ENCODE peak calls at places on chromosomes 7 and 10, in nine cellular contexts. One of them, this sample, is unnamed.

GRCh38 chr7:31896929-31897328 is 173.3 kb downstream of the PDE1C start:
- DNase-seq in GM04503: no peak
- DNase-seq in COR-L47: no peak
- DNase-seq in WTC11: no peak
- DNase-seq in cardiac muscle cell: no peak
- DNase-seq in LNCaP clone FGC: no peak
- DNase-seq in AG20443: no peak
- DNase-seq in NCI-H69: no peak
- DNase-seq in C1 segment of cervical spinal cord: no peak
- DNase-seq in this sample: no peak

GRCh38 chr10:43204943-43205671 is 61.8 kb downstream of the RASGEF1A start:
- DNase-seq in GM04503: no peak
- DNase-seq in COR-L47: peak
- DNase-seq in WTC11: peak
- DNase-seq in cardiac muscle cell: peak
- DNase-seq in LNCaP clone FGC: peak
- DNase-seq in AG20443: peak
- DNase-seq in NCI-H69: peak
- DNase-seq in C1 segment of cervical spinal cord: peak
- DNase-seq in this sample: peak

GRCh38 chr10:124625831-124626238 is 118.3 kb downstream of the FAM53B start:
- DNase-seq in GM04503: no peak
- DNase-seq in COR-L47: no peak
- DNase-seq in WTC11: no peak
- DNase-seq in cardiac muscle cell: no peak
- DNase-seq in LNCaP clone FGC: no peak
- DNase-seq in AG20443: no peak
- DNase-seq in NCI-H69: no peak
- DNase-seq in C1 segment of cervical spinal cord: no peak
- DNase-seq in this sample: no peak

GRCh38 chr10:62980697-62981495 is 152.2 kb upstream of the NRBF2 start:
- DNase-seq in GM04503: no peak
- DNase-seq in COR-L47: peak
- DNase-seq in WTC11: no peak
- DNase-seq in cardiac muscle cell: no peak
- DNase-seq in LNCaP clone FGC: no peak
- DNase-seq in AG20443: no peak
- DNase-seq in NCI-H69: peak
- DNase-seq in C1 segment of cervical spinal cord: no peak
- DNase-seq in this sample: no peak

GRCh38 chr10:120402358-120402757 is 54.7 kb upstream of the PLPP4 start:
- DNase-seq in GM04503: no peak
- DNase-seq in COR-L47: no peak
- DNase-seq in WTC11: no peak
- DNase-seq in cardiac muscle cell: no peak
- DNase-seq in LNCaP clone FGC: no peak
- DNase-seq in AG20443: no peak
- DNase-seq in NCI-H69: no peak
- DNase-seq in C1 segment of cervical spinal cord: no peak
- DNase-seq in this sample: no peak

GRCh38 chr7:128829391-128830166 is 627 bp upstream of the FLNC start:
- DNase-seq in GM04503: no peak
- DNase-seq in COR-L47: no peak
- DNase-seq in WTC11: no peak
- DNase-seq in cardiac muscle cell: peak
- DNase-seq in LNCaP clone FGC: peak
- DNase-seq in AG20443: peak
- DNase-seq in NCI-H69: peak
- DNase-seq in C1 segment of cervical spinal cord: peak
- DNase-seq in this sample: peak

GRCh38 chr7:18357691-18358090 is 137.9 kb upstream of the HDAC9 start:
- DNase-seq in GM04503: no peak
- DNase-seq in COR-L47: no peak
- DNase-seq in WTC11: no peak
- DNase-seq in cardiac muscle cell: peak
- DNase-seq in LNCaP clone FGC: no peak
- DNase-seq in AG20443: peak
- DNase-seq in NCI-H69: peak
- DNase-seq in C1 segment of cervical spinal cord: no peak
- DNase-seq in this sample: no peak

GRCh38 chr7:130875265-130875741 is 141.3 kb upstream of the KLF14 start:
- DNase-seq in GM04503: no peak
- DNase-seq in COR-L47: peak
- DNase-seq in WTC11: peak
- DNase-seq in cardiac muscle cell: peak
- DNase-seq in LNCaP clone FGC: no peak
- DNase-seq in AG20443: peak
- DNase-seq in NCI-H69: peak
- DNase-seq in C1 segment of cervical spinal cord: no peak
- DNase-seq in this sample: no peak

GRCh38 chr10:11898372-11899066 is 75.4 kb downstream of the PROSER2 start:
- DNase-seq in GM04503: no peak
- DNase-seq in COR-L47: no peak
- DNase-seq in WTC11: no peak
- DNase-seq in cardiac muscle cell: peak
- DNase-seq in LNCaP clone FGC: no peak
- DNase-seq in AG20443: no peak
- DNase-seq in NCI-H69: peak
- DNase-seq in C1 segment of cervical spinal cord: no peak
- DNase-seq in this sample: no peak

GRCh38 chr10:124825702-124826101 is 24.1 kb downstream of the ABRAXAS2 start:
- DNase-seq in GM04503: no peak
- DNase-seq in COR-L47: no peak
- DNase-seq in WTC11: no peak
- DNase-seq in cardiac muscle cell: no peak
- DNase-seq in LNCaP clone FGC: no peak
- DNase-seq in AG20443: no peak
- DNase-seq in NCI-H69: no peak
- DNase-seq in C1 segment of cervical spinal cord: no peak
- DNase-seq in this sample: no peak

GRCh38 chr10:43197834-43198681 is 59.8 kb downstream of the CSGALNACT2 start:
- DNase-seq in GM04503: no peak
- DNase-seq in COR-L47: no peak
- DNase-seq in WTC11: peak
- DNase-seq in cardiac muscle cell: peak
- DNase-seq in LNCaP clone FGC: no peak
- DNase-seq in AG20443: peak
- DNase-seq in NCI-H69: no peak
- DNase-seq in C1 segment of cervical spinal cord: no peak
- DNase-seq in this sample: no peak

GRCh38 chr10:124743188-124744046 is 761 bp downstream of the FAM53B start:
- DNase-seq in GM04503: no peak
- DNase-seq in COR-L47: no peak
- DNase-seq in WTC11: peak
- DNase-seq in cardiac muscle cell: peak
- DNase-seq in LNCaP clone FGC: no peak
- DNase-seq in AG20443: peak
- DNase-seq in NCI-H69: peak
- DNase-seq in C1 segment of cervical spinal cord: no peak
- DNase-seq in this sample: peak

GRCh38 chr10:69146756-69147155 is 22.8 kb downstream of the VPS26A start:
- DNase-seq in GM04503: no peak
- DNase-seq in COR-L47: no peak
- DNase-seq in WTC11: no peak
- DNase-seq in cardiac muscle cell: no peak
- DNase-seq in LNCaP clone FGC: no peak
- DNase-seq in AG20443: no peak
- DNase-seq in NCI-H69: no peak
- DNase-seq in C1 segment of cervical spinal cord: no peak
- DNase-seq in this sample: no peak

GRCh38 chr7:31633894-31634494 is 53.0 kb upstream of the PPP1R17 start:
- DNase-seq in GM04503: no peak
- DNase-seq in COR-L47: peak
- DNase-seq in WTC11: peak
- DNase-seq in cardiac muscle cell: peak
- DNase-seq in LNCaP clone FGC: peak
- DNase-seq in AG20443: peak
- DNase-seq in NCI-H69: peak
- DNase-seq in C1 segment of cervical spinal cord: no peak
- DNase-seq in this sample: peak

GRCh38 chr10:71222541-71223364 is 10.4 kb downstream of the UNC5B start:
- DNase-seq in GM04503: no peak
- DNase-seq in COR-L47: no peak
- DNase-seq in WTC11: peak
- DNase-seq in cardiac muscle cell: no peak
- DNase-seq in LNCaP clone FGC: no peak
- DNase-seq in AG20443: peak
- DNase-seq in NCI-H69: peak
- DNase-seq in C1 segment of cervical spinal cord: peak
- DNase-seq in this sample: peak

GRCh38 chr10:15433850-15434537 is 62.9 kb upstream of the FAM171A1 start:
- DNase-seq in GM04503: peak
- DNase-seq in COR-L47: no peak
- DNase-seq in WTC11: no peak
- DNase-seq in cardiac muscle cell: peak
- DNase-seq in LNCaP clone FGC: peak
- DNase-seq in AG20443: peak
- DNase-seq in NCI-H69: peak
- DNase-seq in C1 segment of cervical spinal cord: no peak
- DNase-seq in this sample: no peak

GRCh38 chr7:76349313-76349885 is 9.4 kb downstream of the YWHAG start:
- DNase-seq in GM04503: no peak
- DNase-seq in COR-L47: no peak
- DNase-seq in WTC11: no peak
- DNase-seq in cardiac muscle cell: no peak
- DNase-seq in LNCaP clone FGC: peak
- DNase-seq in AG20443: no peak
- DNase-seq in NCI-H69: no peak
- DNase-seq in C1 segment of cervical spinal cord: no peak
- DNase-seq in this sample: no peak

GRCh38 chr7:47350425-47350824 is 231.5 kb downstream of the TNS3 start:
- DNase-seq in GM04503: no peak
- DNase-seq in COR-L47: no peak
- DNase-seq in WTC11: peak
- DNase-seq in cardiac muscle cell: no peak
- DNase-seq in LNCaP clone FGC: no peak
- DNase-seq in AG20443: no peak
- DNase-seq in NCI-H69: no peak
- DNase-seq in C1 segment of cervical spinal cord: no peak
- DNase-seq in this sample: no peak

GRCh38 chr10:35643151-35643975 is 1.3 kb upstream of the FZD8 start:
- DNase-seq in GM04503: no peak
- DNase-seq in COR-L47: peak
- DNase-seq in WTC11: peak
- DNase-seq in cardiac muscle cell: peak
- DNase-seq in LNCaP clone FGC: no peak
- DNase-seq in AG20443: peak
- DNase-seq in NCI-H69: peak
- DNase-seq in C1 segment of cervical spinal cord: peak
- DNase-seq in this sample: peak

GRCh38 chr10:85407093-85407492 is 959.5 kb downstream of the GRID1 start:
- DNase-seq in GM04503: no peak
- DNase-seq in COR-L47: no peak
- DNase-seq in WTC11: no peak
- DNase-seq in cardiac muscle cell: no peak
- DNase-seq in LNCaP clone FGC: no peak
- DNase-seq in AG20443: no peak
- DNase-seq in NCI-H69: no peak
- DNase-seq in C1 segment of cervical spinal cord: no peak
- DNase-seq in this sample: no peak

GRCh38 chr7:139029353-139029752 is 6.5 kb downstream of the ZC3HAV1L start:
- DNase-seq in GM04503: no peak
- DNase-seq in COR-L47: no peak
- DNase-seq in WTC11: no peak
- DNase-seq in cardiac muscle cell: no peak
- DNase-seq in LNCaP clone FGC: no peak
- DNase-seq in AG20443: no peak
- DNase-seq in NCI-H69: no peak
- DNase-seq in C1 segment of cervical spinal cord: no peak
- DNase-seq in this sample: no peak

GRCh38 chr7:66628361-66629221 is at the start of gene KCTD7:
- DNase-seq in GM04503: peak
- DNase-seq in COR-L47: peak
- DNase-seq in WTC11: peak
- DNase-seq in cardiac muscle cell: peak
- DNase-seq in LNCaP clone FGC: peak
- DNase-seq in AG20443: peak
- DNase-seq in NCI-H69: peak
- DNase-seq in C1 segment of cervical spinal cord: peak
- DNase-seq in this sample: peak

GRCh38 chr10:92691042-92691590 is 1.4 kb downstream of the HHEX start:
- DNase-seq in GM04503: no peak
- DNase-seq in COR-L47: no peak
- DNase-seq in WTC11: peak
- DNase-seq in cardiac muscle cell: no peak
- DNase-seq in LNCaP clone FGC: no peak
- DNase-seq in AG20443: no peak
- DNase-seq in NCI-H69: peak
- DNase-seq in C1 segment of cervical spinal cord: no peak
- DNase-seq in this sample: no peak

GRCh38 chr10:43943119-43943824 is 294.6 kb upstream of the ZNF32 start:
- DNase-seq in GM04503: no peak
- DNase-seq in COR-L47: no peak
- DNase-seq in WTC11: no peak
- DNase-seq in cardiac muscle cell: no peak
- DNase-seq in LNCaP clone FGC: no peak
- DNase-seq in AG20443: peak
- DNase-seq in NCI-H69: no peak
- DNase-seq in C1 segment of cervical spinal cord: no peak
- DNase-seq in this sample: no peak

GRCh38 chr7:97024209-97025129 is at the start of gene DLX5:
- DNase-seq in GM04503: peak
- DNase-seq in COR-L47: peak
- DNase-seq in WTC11: peak
- DNase-seq in cardiac muscle cell: peak
- DNase-seq in LNCaP clone FGC: no peak
- DNase-seq in AG20443: peak
- DNase-seq in NCI-H69: peak
- DNase-seq in C1 segment of cervical spinal cord: no peak
- DNase-seq in this sample: peak

GRCh38 chr7:477626-478220 is 41.9 kb downstream of the PDGFA start:
- DNase-seq in GM04503: no peak
- DNase-seq in COR-L47: no peak
- DNase-seq in WTC11: no peak
- DNase-seq in cardiac muscle cell: no peak
- DNase-seq in LNCaP clone FGC: no peak
- DNase-seq in AG20443: no peak
- DNase-seq in NCI-H69: no peak
- DNase-seq in C1 segment of cervical spinal cord: no peak
- DNase-seq in this sample: no peak

GRCh38 chr10:63221950-63222349 is 88.8 kb downstream of the NRBF2 start:
- DNase-seq in GM04503: no peak
- DNase-seq in COR-L47: no peak
- DNase-seq in WTC11: no peak
- DNase-seq in cardiac muscle cell: no peak
- DNase-seq in LNCaP clone FGC: no peak
- DNase-seq in AG20443: no peak
- DNase-seq in NCI-H69: no peak
- DNase-seq in C1 segment of cervical spinal cord: no peak
- DNase-seq in this sample: no peak

GRCh38 chr10:13998090-13998838 is 332.5 kb downstream of the FRMD4A start:
- DNase-seq in GM04503: no peak
- DNase-seq in COR-L47: no peak
- DNase-seq in WTC11: no peak
- DNase-seq in cardiac muscle cell: peak
- DNase-seq in LNCaP clone FGC: no peak
- DNase-seq in AG20443: no peak
- DNase-seq in NCI-H69: no peak
- DNase-seq in C1 segment of cervical spinal cord: no peak
- DNase-seq in this sample: no peak

GRCh38 chr7:83633516-83633915 is 15.4 kb downstream of the SEMA3E start:
- DNase-seq in GM04503: no peak
- DNase-seq in COR-L47: no peak
- DNase-seq in WTC11: no peak
- DNase-seq in cardiac muscle cell: no peak
- DNase-seq in LNCaP clone FGC: no peak
- DNase-seq in AG20443: no peak
- DNase-seq in NCI-H69: no peak
- DNase-seq in C1 segment of cervical spinal cord: no peak
- DNase-seq in this sample: no peak

GRCh38 chr10:89352039-89352597 is 24.3 kb downstream of the IFIT3 start:
- DNase-seq in GM04503: peak
- DNase-seq in COR-L47: no peak
- DNase-seq in WTC11: no peak
- DNase-seq in cardiac muscle cell: peak
- DNase-seq in LNCaP clone FGC: no peak
- DNase-seq in AG20443: peak
- DNase-seq in NCI-H69: no peak
- DNase-seq in C1 segment of cervical spinal cord: no peak
- DNase-seq in this sample: peak

GRCh38 chr10:86345296-86346168 is 21.1 kb downstream of the GRID1 start:
- DNase-seq in GM04503: peak
- DNase-seq in COR-L47: no peak
- DNase-seq in WTC11: peak
- DNase-seq in cardiac muscle cell: no peak
- DNase-seq in LNCaP clone FGC: no peak
- DNase-seq in AG20443: peak
- DNase-seq in NCI-H69: no peak
- DNase-seq in C1 segment of cervical spinal cord: no peak
- DNase-seq in this sample: peak

This sample was measured in MG63.